ENCODE peak calls at places on chromosome 22, in six cellular contexts. S is epithelial cell of esophagus, Q is GM10248, I is kidney epithelial cell, P is prostate gland, D is AG04450. T is an unnamed sample.
A peak's percentile ranks its signal among the peaks of the same experiment; 100 is the strongest.

GRCh38 chr22:29032014-29032475 is 29.6 kb downstream of the C22orf31 start:
- DNase-seq in S (no peak), Q (no peak), I (no peak), P (no peak), D (no peak), T (no peak)

GRCh38 chr22:28791841-28792490 is 8.4 kb downstream of the XBP1 start:
- DNase-seq in S (no peak), Q (peak; percentile 57), I (no peak), P (no peak), D (peak; percentile 10), T (no peak)

GRCh38 chr22:47535681-47536080 is 773.2 kb downstream of the TBC1D22A start:
- DNase-seq in S (no peak), Q (no peak), I (no peak), P (no peak), D (no peak), T (no peak)

GRCh38 chr22:35587447-35587870 is 29.7 kb downstream of the MB start:
- DNase-seq in S (no peak), Q (no peak), I (no peak), P (peak; percentile 74), D (no peak), T (no peak)

GRCh38 chr22:19879996-19880785 is 25.5 kb upstream of the GNB1L start:
- DNase-seq in S (no peak), Q (no peak), I (no peak), P (no peak), D (no peak), T (no peak)

GRCh38 chr22:42856179-42856864 is 751 bp downstream of the ARFGAP3 start:
- DNase-seq in S (peak; percentile 13), Q (no peak), I (no peak), P (peak; percentile 40), D (no peak), T (no peak)

GRCh38 chr22:18091916-18092526 is 14.2 kb downstream of the PEX26 start:
- DNase-seq in S (peak; percentile 30), Q (no peak), I (no peak), P (peak; percentile 62), D (no peak), T (no peak)

GRCh38 chr22:37681001-37681424 is 5.1 kb upstream of the NOL12 start:
- DNase-seq in S (peak; percentile 16), Q (no peak), I (no peak), P (no peak), D (no peak), T (no peak)

GRCh38 chr22:32219030-32219429 is 14.2 kb upstream of the RFPL2 start:
- DNase-seq in S (no peak), Q (no peak), I (no peak), P (no peak), D (no peak), T (no peak)

GRCh38 chr22:32218470-32218869 is 13.6 kb upstream of the RFPL2 start:
- DNase-seq in S (no peak), Q (no peak), I (no peak), P (no peak), D (no peak), T (no peak)

DNA sequence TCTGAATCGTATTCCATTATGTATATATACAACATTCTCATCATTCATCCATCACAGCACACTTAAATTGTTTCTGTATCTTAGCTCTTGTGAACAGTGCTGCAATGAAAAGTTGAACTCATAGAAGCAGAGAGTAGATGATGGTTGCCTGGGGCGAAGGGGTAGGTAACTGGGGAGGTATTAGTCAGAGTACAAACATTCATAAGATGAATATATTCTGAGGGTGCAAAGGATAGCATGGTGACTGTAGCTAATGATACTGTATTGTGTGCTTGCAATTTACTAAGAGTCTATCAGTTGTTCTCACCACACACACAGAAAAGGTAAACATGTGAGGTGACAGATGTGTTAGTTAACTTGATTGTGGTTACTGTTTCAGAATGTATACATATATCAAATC is 12.6 kb upstream of the RFPL2 start:
- DNase-seq in S (peak; percentile 49), Q (no peak), I (no peak), P (no peak), D (no peak), T (no peak)
- TF ChIP-seq CTCF in S (no peak), Q (no peak), I (no peak), P (no peak), D (no peak), T (no peak)

DNA sequence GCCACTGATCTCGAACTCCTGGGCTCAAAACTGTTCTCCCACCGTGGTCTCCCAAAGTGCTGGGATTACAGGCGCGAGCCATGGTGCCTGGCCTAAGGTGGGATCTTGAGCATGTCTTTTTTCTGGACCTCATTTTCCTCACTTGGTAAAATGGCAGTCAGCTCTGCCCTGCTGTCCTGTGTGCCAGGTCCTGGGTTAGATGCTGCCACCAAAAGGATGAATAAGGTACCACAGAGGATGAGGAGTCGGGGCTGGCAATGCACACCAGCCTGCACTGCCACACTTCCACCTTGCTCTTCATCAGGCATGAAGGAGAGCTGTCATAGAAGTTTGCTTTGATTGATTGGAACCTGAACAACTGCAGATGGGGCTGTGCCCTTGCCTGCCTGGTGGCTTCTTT is 32.3 kb downstream of the ACO2 start:
- DNase-seq in S (peak; percentile 23), Q (peak; percentile 65), I (no peak), P (no peak), D (no peak), T (no peak)
- TF ChIP-seq CTCF in S (peak; percentile 37), Q (no peak), I (peak; percentile 24), P (no peak), D (no peak), T (no peak)

DNA sequence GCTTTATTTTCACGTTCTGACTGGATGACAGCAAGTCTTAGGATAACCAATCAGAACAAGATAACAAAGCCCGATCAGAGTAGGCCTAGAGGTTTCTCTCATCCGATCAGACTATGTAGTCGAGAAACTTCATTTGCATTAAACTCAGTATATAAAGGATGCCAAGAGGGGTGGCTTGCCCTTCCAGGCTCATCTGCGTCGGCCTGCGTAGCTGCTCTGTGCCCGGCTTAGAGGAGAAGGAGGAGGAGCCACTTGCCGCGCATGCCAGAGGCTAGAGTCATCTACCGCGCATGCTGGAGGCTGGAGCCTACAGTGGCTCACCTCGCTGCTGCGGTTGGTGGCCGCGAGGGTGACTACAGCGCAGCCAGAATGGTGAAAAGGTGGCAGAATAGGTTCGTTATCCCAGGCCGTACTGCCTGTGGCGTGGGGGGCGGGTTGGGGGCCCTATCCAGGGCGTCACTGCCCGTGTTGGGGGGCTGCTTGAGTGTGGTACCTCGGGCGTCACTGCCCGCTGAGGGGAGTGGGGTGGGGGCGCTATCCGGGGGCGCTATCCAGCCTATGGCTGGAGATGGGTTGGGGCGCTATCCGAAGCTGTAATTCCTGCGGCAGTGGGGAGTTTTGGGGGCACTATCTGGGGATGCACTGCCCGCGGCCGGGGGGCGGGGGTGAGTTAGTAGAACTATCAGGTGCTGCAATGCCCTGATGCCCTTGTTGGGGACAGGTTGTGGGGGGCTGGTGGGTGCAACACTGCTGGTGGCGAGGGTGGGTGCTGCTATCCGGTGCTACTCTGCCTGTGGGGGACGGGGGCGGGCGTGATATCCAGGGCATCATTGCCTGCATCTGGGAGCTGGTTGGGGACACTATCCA is at the start of gene RFPL2:
- DNase-seq in S (peak; percentile 32), Q (peak; percentile 47), I (no peak), P (no peak), D (no peak), T (peak; percentile 62)
- TF ChIP-seq CTCF in S (no peak), Q (no peak), I (no peak), P (no peak), D (no peak), T (no peak)

GRCh38 chr22:50641696-50642607 is 14.0 kb upstream of the ARSA start:
- DNase-seq in S (peak; percentile 25), Q (no peak), I (no peak), P (no peak), D (no peak), T (no peak)
- TF ChIP-seq CTCF in S (peak; percentile 38), Q (no peak), I (peak; percentile 45), P (no peak), D (peak; percentile 54), T (no peak)